ENCODE peak calls at places on chromosomes 11 and 22, in five cellular contexts. One of them, this sample, is unnamed.

GRCh38 chr11:120511804-120512726 is 517 bp downstream of the GRIK4 start:
- DNase-seq in MM.1S: no peak
- DNase-seq in AG04450: no peak
- DNase-seq in kidney epithelial cell: no peak
- DNase-seq in GM06990: no peak
- DNase-seq in this sample: no peak

GRCh38 chr22:45206233-45206632 is 34.5 kb downstream of the KIAA0930 start:
- DNase-seq in MM.1S: no peak
- DNase-seq in AG04450: no peak
- DNase-seq in kidney epithelial cell: no peak
- DNase-seq in GM06990: no peak
- DNase-seq in this sample: no peak

GRCh38 chr11:70668204-70669202 is 270.2 kb downstream of the CTTN start:
- DNase-seq in MM.1S: no peak
- DNase-seq in AG04450: no peak
- DNase-seq in kidney epithelial cell: no peak
- DNase-seq in GM06990: no peak
- DNase-seq in this sample: no peak

GRCh38 chr22:44297662-44298061 is 15.1 kb downstream of the SHISAL1 start:
- DNase-seq in MM.1S: no peak
- DNase-seq in AG04450: no peak
- DNase-seq in kidney epithelial cell: no peak
- DNase-seq in GM06990: no peak
- DNase-seq in this sample: no peak

GRCh38 chr22:17866127-17866526 is 91.9 kb upstream of the BID start:
- DNase-seq in MM.1S: no peak
- DNase-seq in AG04450: no peak
- DNase-seq in kidney epithelial cell: no peak
- DNase-seq in GM06990: no peak
- DNase-seq in this sample: no peak

GRCh38 chr22:35292786-35293185 is 6.9 kb upstream of the TOM1 start:
- DNase-seq in MM.1S: no peak
- DNase-seq in AG04450: no peak
- DNase-seq in kidney epithelial cell: no peak
- DNase-seq in GM06990: no peak
- DNase-seq in this sample: no peak

GRCh38 chr11:11975201-11976092 is 33.0 kb downstream of the DKK3 start:
- DNase-seq in MM.1S: no peak
- DNase-seq in AG04450: no peak
- DNase-seq in kidney epithelial cell: no peak
- DNase-seq in GM06990: no peak
- DNase-seq in this sample: no peak

GRCh38 chr11:110311783-110312578 is 15.6 kb upstream of the RDX start:
- DNase-seq in MM.1S: peak
- DNase-seq in AG04450: no peak
- DNase-seq in kidney epithelial cell: no peak
- DNase-seq in GM06990: peak
- DNase-seq in this sample: no peak

GRCh38 chr22:49164773-49165320 is 662.8 kb downstream of the BRD1 start:
- DNase-seq in MM.1S: no peak
- DNase-seq in AG04450: no peak
- DNase-seq in kidney epithelial cell: no peak
- DNase-seq in GM06990: no peak
- DNase-seq in this sample: no peak

GRCh38 chr11:2927851-2928604 is 1.2 kb downstream of the PHLDA2 start:
- DNase-seq in MM.1S: no peak
- DNase-seq in AG04450: no peak
- DNase-seq in kidney epithelial cell: no peak
- DNase-seq in GM06990: no peak
- DNase-seq in this sample: peak

GRCh38 chr11:121550247-121551132 is 97.7 kb upstream of the SORL1-AS1 start:
- DNase-seq in MM.1S: no peak
- DNase-seq in AG04450: no peak
- DNase-seq in kidney epithelial cell: no peak
- DNase-seq in GM06990: no peak
- DNase-seq in this sample: no peak

GRCh38 chr11:96827164-96827563 is 437.4 kb downstream of the JRKL start:
- DNase-seq in MM.1S: no peak
- DNase-seq in AG04450: no peak
- DNase-seq in kidney epithelial cell: no peak
- DNase-seq in GM06990: no peak
- DNase-seq in this sample: no peak

GRCh38 chr22:22349455-22349836 is 104.9 kb downstream of the VPREB1 start:
- DNase-seq in MM.1S: no peak
- DNase-seq in AG04450: no peak
- DNase-seq in kidney epithelial cell: no peak
- DNase-seq in GM06990: no peak
- DNase-seq in this sample: no peak

GRCh38 chr11:74462631-74463030 is 4.7 kb downstream of the KCNE3 start:
- DNase-seq in MM.1S: no peak
- DNase-seq in AG04450: no peak
- DNase-seq in kidney epithelial cell: no peak
- DNase-seq in GM06990: no peak
- DNase-seq in this sample: no peak

GRCh38 chr11:110308071-110308470 is 11.7 kb upstream of the RDX start:
- DNase-seq in MM.1S: no peak
- DNase-seq in AG04450: no peak
- DNase-seq in kidney epithelial cell: no peak
- DNase-seq in GM06990: no peak
- DNase-seq in this sample: no peak

GRCh38 chr11:62556102-62556871 is 9.7 kb upstream of the AHNAK start:
- DNase-seq in MM.1S: peak
- DNase-seq in AG04450: peak
- DNase-seq in kidney epithelial cell: peak
- DNase-seq in GM06990: peak
- DNase-seq in this sample: peak

GRCh38 chr11:113474362-113475159 is 637 bp downstream of the DRD2 start:
- DNase-seq in MM.1S: peak
- DNase-seq in AG04450: peak
- DNase-seq in kidney epithelial cell: peak
- DNase-seq in GM06990: peak
- DNase-seq in this sample: peak

GRCh38 chr22:30870451-30871345 is 97.9 kb downstream of the MORC2 start:
- DNase-seq in MM.1S: no peak
- DNase-seq in AG04450: no peak
- DNase-seq in kidney epithelial cell: no peak
- DNase-seq in GM06990: no peak
- DNase-seq in this sample: no peak

GRCh38 chr22:33451851-33452469 is 393.8 kb upstream of the SYN3 start:
- DNase-seq in MM.1S: no peak
- DNase-seq in AG04450: no peak
- DNase-seq in kidney epithelial cell: no peak
- DNase-seq in GM06990: no peak
- DNase-seq in this sample: no peak

GRCh38 chr22:28741758-28742561 is at the start of the genes CHEK2 and HSCB:
- DNase-seq in MM.1S: peak
- DNase-seq in AG04450: peak
- DNase-seq in kidney epithelial cell: peak
- DNase-seq in GM06990: peak
- DNase-seq in this sample: peak

GRCh38 chr22:19455033-19455432 is 7.5 kb upstream of the C22orf39 start:
- DNase-seq in MM.1S: no peak
- DNase-seq in AG04450: no peak
- DNase-seq in kidney epithelial cell: no peak
- DNase-seq in GM06990: no peak
- DNase-seq in this sample: no peak

GRCh38 chr11:10751581-10751940 is 515 bp downstream of the CTR9 start:
- DNase-seq in MM.1S: no peak
- DNase-seq in AG04450: no peak
- DNase-seq in kidney epithelial cell: no peak
- DNase-seq in GM06990: no peak
- DNase-seq in this sample: no peak

GRCh38 chr11:134411887-134412507 is at the start of gene B3GAT1:
- DNase-seq in MM.1S: no peak
- DNase-seq in AG04450: no peak
- DNase-seq in kidney epithelial cell: no peak
- DNase-seq in GM06990: no peak
- DNase-seq in this sample: no peak

GRCh38 chr11:60725592-60725991 is 1.1 kb downstream of the MS4A18 start:
- DNase-seq in MM.1S: no peak
- DNase-seq in AG04450: no peak
- DNase-seq in kidney epithelial cell: no peak
- DNase-seq in GM06990: no peak
- DNase-seq in this sample: no peak

GRCh38 chr11:46391578-46392420 is at the start of gene CHRM4:
- DNase-seq in MM.1S: no peak
- DNase-seq in AG04450: no peak
- DNase-seq in kidney epithelial cell: no peak
- DNase-seq in GM06990: no peak
- DNase-seq in this sample: peak

GRCh38 chr22:22090650-22091399 is 108.2 kb upstream of the TOP3B start:
- DNase-seq in MM.1S: no peak
- DNase-seq in AG04450: no peak
- DNase-seq in kidney epithelial cell: no peak
- DNase-seq in GM06990: no peak
- DNase-seq in this sample: no peak

GRCh38 chr11:35111171-35112055 is 27.6 kb upstream of the CD44 start:
- DNase-seq in MM.1S: no peak
- DNase-seq in AG04450: peak
- DNase-seq in kidney epithelial cell: peak
- DNase-seq in GM06990: no peak
- DNase-seq in this sample: no peak

GRCh38 chr11:36358436-36358835 is 62.3 kb downstream of the PRR5L start:
- DNase-seq in MM.1S: no peak
- DNase-seq in AG04450: no peak
- DNase-seq in kidney epithelial cell: no peak
- DNase-seq in GM06990: no peak
- DNase-seq in this sample: no peak

GRCh38 chr11:73513707-73514106 is 84.2 kb downstream of the FAM168A start:
- DNase-seq in MM.1S: no peak
- DNase-seq in AG04450: no peak
- DNase-seq in kidney epithelial cell: no peak
- DNase-seq in GM06990: no peak
- DNase-seq in this sample: no peak

GRCh38 chr11:88552377-88553029 is 215.0 kb upstream of the CTSC start:
- DNase-seq in MM.1S: peak
- DNase-seq in AG04450: no peak
- DNase-seq in kidney epithelial cell: no peak
- DNase-seq in GM06990: peak
- DNase-seq in this sample: peak

GRCh38 chr11:8354622-8355417 is 91.1 kb upstream of the LMO1 start:
- DNase-seq in MM.1S: no peak
- DNase-seq in AG04450: no peak
- DNase-seq in kidney epithelial cell: no peak
- DNase-seq in GM06990: peak
- DNase-seq in this sample: no peak
- TF ChIP-seq CTCF in MM.1S: no peak
- TF ChIP-seq CTCF in AG04450: no peak
- TF ChIP-seq CTCF in kidney epithelial cell: peak
- TF ChIP-seq CTCF in GM06990: peak
- TF ChIP-seq CTCF in this sample: no peak

DNA sequence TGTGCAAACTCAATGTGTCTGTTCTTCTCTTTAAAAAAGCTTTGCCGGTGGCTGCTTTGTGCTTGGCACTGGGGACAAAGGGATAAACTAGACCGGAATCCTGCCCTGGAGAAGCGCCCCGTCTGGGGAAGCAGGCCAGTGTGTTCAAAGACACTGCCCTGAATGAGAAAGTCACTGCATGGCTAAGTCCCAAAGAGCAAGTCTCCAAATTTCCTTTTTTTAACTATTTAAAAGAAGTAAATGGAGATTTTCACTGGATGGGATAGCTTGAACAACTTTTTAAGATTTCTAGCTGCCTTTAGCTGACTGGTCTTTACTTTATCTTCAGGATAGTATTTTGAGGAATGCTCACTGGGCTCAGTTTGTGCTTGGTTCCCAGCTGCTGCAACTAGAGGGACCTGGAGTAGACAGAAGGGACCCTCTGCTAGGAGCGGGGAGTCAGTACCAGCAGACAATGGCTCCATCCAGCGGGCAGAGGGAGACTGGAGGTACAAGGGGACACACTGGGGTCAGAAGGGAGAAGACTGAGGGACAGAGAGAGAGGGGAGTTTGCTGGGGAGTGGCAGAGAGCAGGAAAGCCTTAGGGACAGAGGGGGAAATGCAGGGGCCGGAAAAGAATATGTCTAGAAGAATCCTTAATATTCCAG is 22.2 kb upstream of the ACER3 start:
- DNase-seq in MM.1S: no peak
- DNase-seq in AG04450: no peak
- DNase-seq in kidney epithelial cell: no peak
- DNase-seq in GM06990: no peak
- DNase-seq in this sample: no peak
- TF ChIP-seq CTCF in MM.1S: no peak
- TF ChIP-seq CTCF in AG04450: peak
- TF ChIP-seq CTCF in kidney epithelial cell: peak
- TF ChIP-seq CTCF in GM06990: no peak
- TF ChIP-seq CTCF in this sample: no peak

GRCh38 chr11:76236092-76237026 is 30.1 kb upstream of the WNT11 start:
- DNase-seq in MM.1S: peak
- DNase-seq in AG04450: no peak
- DNase-seq in kidney epithelial cell: no peak
- DNase-seq in GM06990: peak
- DNase-seq in this sample: no peak
- TF ChIP-seq CTCF in MM.1S: no peak
- TF ChIP-seq CTCF in AG04450: no peak
- TF ChIP-seq CTCF in kidney epithelial cell: no peak
- TF ChIP-seq CTCF in GM06990: no peak
- TF ChIP-seq CTCF in this sample: no peak

GRCh38 chr22:37549704-37550059 is 10.6 kb upstream of the CDC42EP1 start:
- DNase-seq in MM.1S: no peak
- DNase-seq in AG04450: no peak
- DNase-seq in kidney epithelial cell: no peak
- DNase-seq in GM06990: no peak
- DNase-seq in this sample: no peak
- TF ChIP-seq CTCF in MM.1S: no peak
- TF ChIP-seq CTCF in AG04450: peak
- TF ChIP-seq CTCF in kidney epithelial cell: peak
- TF ChIP-seq CTCF in GM06990: no peak
- TF ChIP-seq CTCF in this sample: no peak

GRCh38 chr11:131895865-131896264 is 525.5 kb downstream of the NTM start:
- DNase-seq in MM.1S: no peak
- DNase-seq in AG04450: no peak
- DNase-seq in kidney epithelial cell: no peak
- DNase-seq in GM06990: no peak
- DNase-seq in this sample: no peak
- TF ChIP-seq CTCF in MM.1S: no peak
- TF ChIP-seq CTCF in AG04450: no peak
- TF ChIP-seq CTCF in kidney epithelial cell: no peak
- TF ChIP-seq CTCF in GM06990: no peak
- TF ChIP-seq CTCF in this sample: no peak

GRCh38 chr22:41256254-41256897 is 15.6 kb upstream of the CHADL start:
- DNase-seq in MM.1S: no peak
- DNase-seq in AG04450: peak
- DNase-seq in kidney epithelial cell: peak
- DNase-seq in GM06990: no peak
- DNase-seq in this sample: no peak
- TF ChIP-seq CTCF in MM.1S: no peak
- TF ChIP-seq CTCF in AG04450: peak
- TF ChIP-seq CTCF in kidney epithelial cell: no peak
- TF ChIP-seq CTCF in GM06990: no peak
- TF ChIP-seq CTCF in this sample: no peak

This sample was measured in mucosa of descending colon.